ENCODE peak calls at places on chromosomes 1 and 21, in nine cellular contexts. V is astrocyte of the spinal cord, J is BJ, U is progenitor cell of endocrine pancreas, L is GM12864, X is kidney epithelial cell, A is tibial artery, I is mesothelial cell of epicardium, H is HFF-Myc. G is an unnamed sample.
A peak's percentile ranks its signal among the peaks of the same experiment; 100 is the strongest.

GRCh38 chr1:119471566-119471965 is 35.4 kb upstream of the HSD3B1 start:
- DNase-seq in A (no peak), X (no peak), I (no peak), J (no peak), V (no peak), U (no peak), H (no peak), L (no peak), G (no peak)

GRCh38 chr1:18922319-18922726 is 20.0 kb upstream of the ALDH4A1 start:
- DNase-seq in H (no peak), V (peak; percentile 83), A (peak; percentile 91), X (no peak), L (no peak), J (peak; percentile 77), I (no peak), U (no peak), G (no peak)

GRCh38 chr1:207079706-207080246 is 8.9 kb upstream of the C4BPB start:
- DNase-seq in I (no peak), H (no peak), L (no peak), U (no peak), J (no peak), A (no peak), X (no peak), V (no peak), G (no peak)

GRCh38 chr1:236164273-236164672 is 21.9 kb downstream of the GPR137B start:
- DNase-seq in L (no peak), A (no peak), H (no peak), X (no peak), I (no peak), J (no peak), V (no peak), U (no peak), G (no peak)

GRCh38 chr1:162335126-162335525 is 41.5 kb downstream of the SPATA46 start:
- DNase-seq in J (no peak), H (no peak), A (no peak), L (no peak), X (no peak), V (peak; percentile 35), U (no peak), I (no peak), G (no peak)

GRCh38 chr1:180953291-180953747 is 40.6 kb downstream of the KIAA1614 start:
- DNase-seq in V (no peak), U (no peak), I (no peak), H (no peak), J (no peak), X (no peak), A (no peak), L (no peak), G (no peak)

GRCh38 chr1:182764029-182764768 is 25.4 kb upstream of the NPL start:
- DNase-seq in U (no peak), L (no peak), H (no peak), I (no peak), J (no peak), X (no peak), A (no peak), V (no peak), G (no peak)

GRCh38 chr21:14361958-14362357 is 21.0 kb downstream of the HSPA13 start:
- DNase-seq in V (peak; percentile 11), A (no peak), X (peak; percentile 23), I (no peak), H (no peak), L (no peak), J (no peak), U (no peak), G (no peak)

GRCh38 chr1:1664941-1665814 is 6.4 kb upstream of the CDK11B start:
- DNase-seq in L (no peak), J (no peak), A (no peak), H (no peak), I (no peak), X (no peak), V (no peak), U (no peak), G (no peak)

GRCh38 chr1:38536089-38536488 is 323.5 kb downstream of the RRAGC start:
- DNase-seq in V (no peak), U (no peak), J (no peak), X (no peak), L (no peak), A (no peak), H (no peak), I (no peak), G (no peak)

DNA sequence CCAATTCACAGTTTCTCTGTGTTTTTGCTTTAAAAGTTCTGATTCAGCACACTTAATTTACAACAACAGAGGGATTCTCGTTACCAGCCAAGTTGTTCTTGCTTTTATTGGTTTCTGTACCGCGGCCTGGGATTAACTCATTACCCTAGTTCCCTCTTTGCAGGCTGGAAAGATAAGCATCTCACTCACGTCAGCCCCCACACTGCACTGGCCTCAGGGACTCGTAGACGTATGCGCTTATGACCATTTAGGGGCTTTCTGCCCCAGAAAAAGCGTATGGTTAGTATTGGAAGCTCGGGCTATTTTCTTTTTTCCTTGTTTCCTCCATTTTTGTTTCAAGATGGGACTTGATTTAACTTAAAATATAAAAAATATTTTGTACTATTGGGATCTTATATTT is 76.0 kb downstream of the POFUT2 start:
- DNase-seq in U (no peak), A (no peak), I (no peak), V (no peak), L (no peak), H (no peak), X (no peak), J (no peak), G (no peak)
- TF ChIP-seq CTCF in U (no peak), A (no peak), I (no peak), V (no peak), L (no peak), H (no peak), X (no peak), J (no peak), G (no peak)

GRCh38 chr1:174999926-175000696 is at the start of gene CACYBP:
- DNase-seq in V (peak; percentile 25), J (no peak), L (no peak), A (peak; percentile 43), X (no peak), H (no peak), U (no peak), I (no peak), G (peak; percentile 73)
- TF ChIP-seq CTCF in V (no peak), J (no peak), L (peak; percentile 3), A (no peak), X (no peak), H (no peak), U (no peak), I (no peak), G (no peak)

GRCh38 chr1:3347257-3348020 is 107.0 kb upstream of the ARHGEF16 start:
- DNase-seq in A (no peak), V (no peak), U (no peak), I (no peak), H (no peak), J (no peak), X (no peak), L (no peak), G (no peak)

GRCh38 chr1:3349161-3349967 is 105.1 kb upstream of the ARHGEF16 start:
- DNase-seq in V (peak; percentile 20), J (no peak), H (no peak), X (no peak), I (no peak), A (no peak), U (no peak), L (no peak), G (no peak)

GRCh38 chr1:3349968-3350299 is 104.5 kb upstream of the ARHGEF16 start:
- DNase-seq in V (no peak), J (no peak), U (no peak), L (no peak), X (no peak), A (no peak), H (no peak), I (no peak), G (no peak)

GRCh38 chr1:3346478-3346877 is 108.0 kb upstream of the ARHGEF16 start:
- DNase-seq in V (no peak), J (no peak), H (no peak), I (no peak), U (no peak), L (no peak), A (no peak), X (no peak), G (no peak)

DNA sequence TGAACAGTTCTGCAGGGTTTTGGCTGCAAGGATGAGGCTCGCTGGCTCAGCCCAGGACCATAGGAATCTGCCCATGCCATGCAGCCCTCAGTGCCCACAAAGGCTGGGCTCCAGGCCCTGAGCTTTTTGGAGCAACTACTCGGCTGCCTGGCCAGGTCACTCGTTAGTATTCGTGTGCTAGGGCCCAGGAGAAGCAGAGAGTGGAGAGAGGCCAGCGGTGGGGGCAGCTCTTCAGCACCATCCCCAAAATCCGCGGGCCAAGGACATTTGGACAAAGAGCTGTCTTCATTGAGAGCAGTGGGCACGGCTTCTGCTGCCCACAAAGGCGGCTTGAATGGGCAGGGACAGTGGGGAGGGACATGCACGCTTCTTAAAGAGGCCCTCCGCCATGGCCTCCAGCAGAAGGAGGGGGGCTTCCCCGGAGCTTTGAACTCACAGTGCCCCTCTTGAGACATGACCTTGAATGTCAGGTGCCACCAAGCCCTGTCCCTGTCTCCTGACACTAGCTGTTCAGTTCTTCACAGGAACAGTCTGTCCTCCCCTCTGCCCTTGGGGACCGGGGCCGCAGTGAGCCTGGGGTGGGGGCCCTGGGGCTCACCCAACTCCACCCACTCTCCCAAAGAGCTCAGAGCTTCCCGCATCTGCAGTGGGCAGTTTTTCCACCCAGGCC is 106.1 kb upstream of the ARHGEF16 start:
- DNase-seq in I (no peak), X (no peak), V (no peak), A (no peak), U (no peak), H (no peak), J (no peak), L (no peak), G (no peak)
- TF ChIP-seq CTCF in I (no peak), X (no peak), V (no peak), A (no peak), U (no peak), H (no peak), J (no peak), L (no peak), G (no peak)

GRCh38 chr1:197521118-197521739 is 253.2 kb downstream of the CRB1 start:
- DNase-seq in V (peak; percentile 46), I (no peak), U (peak; percentile 10), J (peak; percentile 8), X (no peak), A (no peak), L (peak; percentile 5), H (peak; percentile 6), G (no peak)

GRCh38 chr1:197519741-197520334 is 251.8 kb downstream of the CRB1 start:
- DNase-seq in X (no peak), U (no peak), A (no peak), H (no peak), V (peak; percentile 29), J (no peak), I (no peak), L (no peak), G (no peak)
- TF ChIP-seq CTCF in X (peak; percentile 49), U (peak; percentile 36), A (peak; percentile 14), H (peak; percentile 37), V (peak; percentile 43), J (peak; percentile 60), I (no peak), L (peak; percentile 37), G (peak; percentile 64)

DNA sequence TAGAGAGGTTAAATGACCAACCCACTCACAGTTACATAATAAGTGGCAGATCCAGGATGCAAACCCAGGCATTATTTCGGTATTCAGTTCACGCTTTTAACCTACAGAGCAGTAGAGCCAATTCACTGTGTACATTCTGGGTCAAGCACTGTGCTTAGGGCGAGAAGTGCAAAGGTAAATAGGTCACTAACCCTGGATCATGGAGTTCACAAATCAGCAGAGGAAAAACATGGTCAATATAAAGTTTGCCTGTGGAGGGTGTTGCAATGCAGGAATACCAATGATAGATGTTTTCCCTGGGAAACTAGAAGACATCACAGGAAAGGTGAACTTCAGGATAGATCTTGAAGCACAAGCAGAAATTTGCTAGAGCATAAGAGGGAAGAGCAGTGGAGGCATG is 253.4 kb upstream of the NFIA start:
- DNase-seq in X (no peak), J (no peak), A (no peak), L (no peak), V (no peak), H (no peak), I (no peak), U (no peak), G (no peak)
- TF ChIP-seq CTCF in X (no peak), J (no peak), A (no peak), L (no peak), V (no peak), H (no peak), I (no peak), U (no peak), G (no peak)

G was measured in type B pancreatic cell.